ENCODE peak calls at places on chromosome 6, in seven cellular contexts. One of them, this sample, is unnamed.

GRCh38 chr6:136784910-136785746 is 7.1 kb downstream of the MAP3K5 start:
- DNase-seq in H9: no peak
- DNase-seq in NCI-H2171: no peak
- DNase-seq in AG04450: no peak
- DNase-seq in occipital lobe: no peak
- DNase-seq in iPS DF 6.9: no peak
- DNase-seq in WTC11: no peak
- DNase-seq in this sample: no peak

GRCh38 chr6:163449076-163449475 is 34.6 kb downstream of the QKI start:
- DNase-seq in H9: no peak
- DNase-seq in NCI-H2171: no peak
- DNase-seq in AG04450: no peak
- DNase-seq in occipital lobe: no peak
- DNase-seq in iPS DF 6.9: no peak
- DNase-seq in WTC11: no peak
- DNase-seq in this sample: no peak

GRCh38 chr6:140932909-140933308 is 1199.8 kb upstream of the GJE1 start:
- DNase-seq in H9: no peak
- DNase-seq in NCI-H2171: no peak
- DNase-seq in AG04450: no peak
- DNase-seq in occipital lobe: no peak
- DNase-seq in iPS DF 6.9: no peak
- DNase-seq in WTC11: no peak
- DNase-seq in this sample: no peak

GRCh38 chr6:7909323-7910276 is 988 bp downstream of the TXNDC5 start:
- DNase-seq in H9: peak
- DNase-seq in NCI-H2171: no peak
- DNase-seq in AG04450: no peak
- DNase-seq in occipital lobe: no peak
- DNase-seq in iPS DF 6.9: no peak
- DNase-seq in WTC11: peak
- DNase-seq in this sample: no peak

GRCh38 chr6:105831321-105831720 is 254.8 kb upstream of the PRDM1 start:
- DNase-seq in H9: no peak
- DNase-seq in NCI-H2171: no peak
- DNase-seq in AG04450: no peak
- DNase-seq in occipital lobe: no peak
- DNase-seq in iPS DF 6.9: no peak
- DNase-seq in WTC11: no peak
- DNase-seq in this sample: no peak

GRCh38 chr6:124964084-124964763 is 2.0 kb downstream of the RNF217 start:
- DNase-seq in H9: no peak
- DNase-seq in NCI-H2171: no peak
- DNase-seq in AG04450: no peak
- DNase-seq in occipital lobe: no peak
- DNase-seq in iPS DF 6.9: no peak
- DNase-seq in WTC11: no peak
- DNase-seq in this sample: no peak

GRCh38 chr6:130075879-130076278 is 57.5 kb downstream of the L3MBTL3 start:
- DNase-seq in H9: no peak
- DNase-seq in NCI-H2171: no peak
- DNase-seq in AG04450: peak
- DNase-seq in occipital lobe: no peak
- DNase-seq in iPS DF 6.9: no peak
- DNase-seq in WTC11: no peak
- DNase-seq in this sample: no peak

GRCh38 chr6:31441368-31442267 is 38.2 kb downstream of the MICA start:
- DNase-seq in H9: peak
- DNase-seq in NCI-H2171: no peak
- DNase-seq in AG04450: peak
- DNase-seq in occipital lobe: peak
- DNase-seq in iPS DF 6.9: peak
- DNase-seq in WTC11: peak
- DNase-seq in this sample: peak

GRCh38 chr6:155264704-155265320 is 999 bp downstream of the CLDN20 start:
- DNase-seq in H9: no peak
- DNase-seq in NCI-H2171: no peak
- DNase-seq in AG04450: no peak
- DNase-seq in occipital lobe: no peak
- DNase-seq in iPS DF 6.9: no peak
- DNase-seq in WTC11: no peak
- DNase-seq in this sample: no peak

GRCh38 chr6:111714403-111715270 is 109.0 kb upstream of the TRAF3IP2 start:
- DNase-seq in H9: no peak
- DNase-seq in NCI-H2171: no peak
- DNase-seq in AG04450: no peak
- DNase-seq in occipital lobe: no peak
- DNase-seq in iPS DF 6.9: no peak
- DNase-seq in WTC11: no peak
- DNase-seq in this sample: no peak

GRCh38 chr6:15534970-15535369 is 127.9 kb downstream of the DTNBP1 start:
- DNase-seq in H9: no peak
- DNase-seq in NCI-H2171: no peak
- DNase-seq in AG04450: no peak
- DNase-seq in occipital lobe: no peak
- DNase-seq in iPS DF 6.9: no peak
- DNase-seq in WTC11: no peak
- DNase-seq in this sample: no peak

GRCh38 chr6:141463237-141463977 is 669.3 kb upstream of the GJE1 start:
- DNase-seq in H9: no peak
- DNase-seq in NCI-H2171: no peak
- DNase-seq in AG04450: no peak
- DNase-seq in occipital lobe: peak
- DNase-seq in iPS DF 6.9: no peak
- DNase-seq in WTC11: no peak
- DNase-seq in this sample: no peak

GRCh38 chr6:21137708-21138358 is 455.7 kb upstream of the SOX4 start:
- DNase-seq in H9: no peak
- DNase-seq in NCI-H2171: no peak
- DNase-seq in AG04450: peak
- DNase-seq in occipital lobe: no peak
- DNase-seq in iPS DF 6.9: no peak
- DNase-seq in WTC11: no peak
- DNase-seq in this sample: no peak

GRCh38 chr6:137911675-137912158 is 44.7 kb downstream of the TNFAIP3 start:
- DNase-seq in H9: no peak
- DNase-seq in NCI-H2171: peak
- DNase-seq in AG04450: no peak
- DNase-seq in occipital lobe: no peak
- DNase-seq in iPS DF 6.9: no peak
- DNase-seq in WTC11: no peak
- DNase-seq in this sample: no peak

GRCh38 chr6:7313505-7314165 is 636 bp upstream of the SSR1 start:
- DNase-seq in H9: no peak
- DNase-seq in NCI-H2171: no peak
- DNase-seq in AG04450: no peak
- DNase-seq in occipital lobe: no peak
- DNase-seq in iPS DF 6.9: no peak
- DNase-seq in WTC11: no peak
- DNase-seq in this sample: no peak

GRCh38 chr6:148771212-148771601 is 24.4 kb downstream of the UST start:
- DNase-seq in H9: no peak
- DNase-seq in NCI-H2171: peak
- DNase-seq in AG04450: no peak
- DNase-seq in occipital lobe: no peak
- DNase-seq in iPS DF 6.9: no peak
- DNase-seq in WTC11: no peak
- DNase-seq in this sample: no peak

GRCh38 chr6:25359891-25360290 is 80.7 kb downstream of the CARMIL1 start:
- DNase-seq in H9: no peak
- DNase-seq in NCI-H2171: no peak
- DNase-seq in AG04450: no peak
- DNase-seq in occipital lobe: no peak
- DNase-seq in iPS DF 6.9: no peak
- DNase-seq in WTC11: no peak
- DNase-seq in this sample: no peak

GRCh38 chr6:16721977-16722376 is 39.3 kb downstream of the ATXN1 start:
- DNase-seq in H9: no peak
- DNase-seq in NCI-H2171: no peak
- DNase-seq in AG04450: no peak
- DNase-seq in occipital lobe: no peak
- DNase-seq in iPS DF 6.9: no peak
- DNase-seq in WTC11: no peak
- DNase-seq in this sample: no peak

GRCh38 chr6:46053034-46053933 is 37.6 kb upstream of the CLIC5 start:
- DNase-seq in H9: no peak
- DNase-seq in NCI-H2171: no peak
- DNase-seq in AG04450: no peak
- DNase-seq in occipital lobe: no peak
- DNase-seq in iPS DF 6.9: no peak
- DNase-seq in WTC11: no peak
- DNase-seq in this sample: no peak

GRCh38 chr6:4415549-4415948 is 280.2 kb upstream of the ECI2 start:
- DNase-seq in H9: no peak
- DNase-seq in NCI-H2171: no peak
- DNase-seq in AG04450: no peak
- DNase-seq in occipital lobe: no peak
- DNase-seq in iPS DF 6.9: no peak
- DNase-seq in WTC11: no peak
- DNase-seq in this sample: no peak

GRCh38 chr6:118401325-118401998 is 146.6 kb upstream of the PLN start:
- DNase-seq in H9: no peak
- DNase-seq in NCI-H2171: no peak
- DNase-seq in AG04450: no peak
- DNase-seq in occipital lobe: no peak
- DNase-seq in iPS DF 6.9: no peak
- DNase-seq in WTC11: no peak
- DNase-seq in this sample: no peak

GRCh38 chr6:22221630-22222029 is 75.2 kb downstream of the PRL start:
- DNase-seq in H9: peak
- DNase-seq in NCI-H2171: no peak
- DNase-seq in AG04450: no peak
- DNase-seq in occipital lobe: no peak
- DNase-seq in iPS DF 6.9: peak
- DNase-seq in WTC11: no peak
- DNase-seq in this sample: no peak

GRCh38 chr6:3015144-3015543 is 15.4 kb downstream of the NQO2 start:
- DNase-seq in H9: no peak
- DNase-seq in NCI-H2171: no peak
- DNase-seq in AG04450: no peak
- DNase-seq in occipital lobe: no peak
- DNase-seq in iPS DF 6.9: no peak
- DNase-seq in WTC11: no peak
- DNase-seq in this sample: no peak

GRCh38 chr6:84773431-84774173 is 9.2 kb upstream of the TBX18 start:
- DNase-seq in H9: peak
- DNase-seq in NCI-H2171: peak
- DNase-seq in AG04450: no peak
- DNase-seq in occipital lobe: no peak
- DNase-seq in iPS DF 6.9: no peak
- DNase-seq in WTC11: peak
- DNase-seq in this sample: no peak

GRCh38 chr6:56733298-56733697 is 90.6 kb upstream of the DST start:
- DNase-seq in H9: no peak
- DNase-seq in NCI-H2171: no peak
- DNase-seq in AG04450: no peak
- DNase-seq in occipital lobe: no peak
- DNase-seq in iPS DF 6.9: no peak
- DNase-seq in WTC11: no peak
- DNase-seq in this sample: no peak

GRCh38 chr6:114342086-114342825 is 567 bp downstream of the HS3ST5 start:
- DNase-seq in H9: peak
- DNase-seq in NCI-H2171: peak
- DNase-seq in AG04450: no peak
- DNase-seq in occipital lobe: peak
- DNase-seq in iPS DF 6.9: no peak
- DNase-seq in WTC11: peak
- DNase-seq in this sample: no peak

GRCh38 chr6:4774296-4774695 is 1.9 kb upstream of the CDYL start:
- DNase-seq in H9: no peak
- DNase-seq in NCI-H2171: no peak
- DNase-seq in AG04450: no peak
- DNase-seq in occipital lobe: no peak
- DNase-seq in iPS DF 6.9: no peak
- DNase-seq in WTC11: no peak
- DNase-seq in this sample: no peak